ENCODE peak calls at places on chromosomes 3 and 15, in eight cellular contexts. D, F, Z, Y, M, B, J and Q are unnamed samples.

GRCh38 chr3:52714335-52715302 is 8.7 kb downstream of the SPCS1 start:
- DNase-seq in D (no peak), F (no peak), Z (no peak), Y (no peak), M (no peak), B (no peak), J (no peak), Q (no peak)

GRCh38 chr3:22209578-22209977 is 458.6 kb upstream of the ZNF385D start:
- DNase-seq in D (no peak), F (no peak), Z (no peak), Y (no peak), M (no peak), B (no peak), J (no peak), Q (no peak)

GRCh38 chr3:46482632-46483311 is 15.0 kb upstream of the RTP3 start:
- DNase-seq in D (no peak), F (no peak), Z (no peak), Y (peak; percentile 83), M (peak; percentile 24), B (no peak), J (no peak), Q (no peak)

GRCh38 chr3:161567962-161568361 is 71.4 kb downstream of the OTOL1 start:
- DNase-seq in D (no peak), F (no peak), Z (no peak), Y (no peak), M (no peak), B (no peak), J (no peak), Q (no peak)

GRCh38 chr3:18679226-18679625 is 254.1 kb upstream of the SATB1 start:
- DNase-seq in D (no peak), F (no peak), Z (no peak), Y (no peak), M (no peak), B (no peak), J (no peak), Q (no peak)

GRCh38 chr3:195897081-195897852 is 11.1 kb downstream of the TNK2 start:
- DNase-seq in D (peak; percentile 68), F (peak; percentile 79), Z (no peak), Y (peak; percentile 71), M (peak; percentile 88), B (no peak), J (no peak), Q (no peak)

GRCh38 chr3:122942937-122943827 is 84.4 kb downstream of the SEMA5B start:
- DNase-seq in D (peak; percentile 59), F (peak; percentile 72), Z (peak; percentile 13), Y (peak; percentile 63), M (peak; percentile 64), B (peak; percentile 89), J (peak; percentile 36), Q (peak; percentile 87)

GRCh38 chr15:92681141-92681622 is 25.6 kb upstream of the FAM174B start:
- DNase-seq in D (no peak), F (no peak), Z (peak; percentile 21), Y (peak; percentile 95), M (no peak), B (no peak), J (peak; percentile 66), Q (peak; percentile 47)

GRCh38 chr15:51982013-51982769 is 10.6 kb upstream of the LEO1 start:
- DNase-seq in D (no peak), F (peak; percentile 54), Z (no peak), Y (peak; percentile 90), M (peak; percentile 77), B (no peak), J (peak; percentile 32), Q (no peak)

GRCh38 chr3:167694121-167694520 is 40.4 kb upstream of the WDR49 start:
- DNase-seq in D (no peak), F (no peak), Z (no peak), Y (no peak), M (no peak), B (no peak), J (no peak), Q (no peak)

GRCh38 chr3:115659861-115660260 is 36.6 kb downstream of the GAP43 start:
- DNase-seq in D (no peak), F (no peak), Z (no peak), Y (no peak), M (no peak), B (no peak), J (no peak), Q (no peak)

GRCh38 chr15:82064824-82065223 is 19.0 kb upstream of the MEX3B start:
- DNase-seq in D (no peak), F (no peak), Z (no peak), Y (peak; percentile 46), M (no peak), B (no peak), J (no peak), Q (no peak)

GRCh38 chr3:25916286-25916685 is 126.4 kb downstream of the OXSM start:
- DNase-seq in D (no peak), F (no peak), Z (no peak), Y (no peak), M (no peak), B (no peak), J (no peak), Q (no peak)

GRCh38 chr15:58980351-58980939 is 7.0 kb upstream of the RNF111 start:
- DNase-seq in D (no peak), F (no peak), Z (no peak), Y (peak; percentile 64), M (peak; percentile 35), B (no peak), J (no peak), Q (no peak)

GRCh38 chr15:31080618-31081017 is 20.9 kb downstream of the TRPM1 start:
- DNase-seq in D (peak; percentile 68), F (peak; percentile 76), Z (no peak), Y (peak; percentile 76), M (peak; percentile 68), B (peak; percentile 85), J (peak; percentile 19), Q (peak; percentile 72)

GRCh38 chr3:127748754-127749327 is 73.5 kb downstream of the MGLL start:
- DNase-seq in D (no peak), F (no peak), Z (no peak), Y (no peak), M (no peak), B (no peak), J (no peak), Q (no peak)
- TF ChIP-seq CTCF in D (no peak), F (no peak), Z (no peak), Y (no peak), M (no peak), B (no peak), J (no peak), Q (no peak)

GRCh38 chr3:170967682-170968081 is 58.8 kb downstream of the SLC2A2 start:
- DNase-seq in D (no peak), F (no peak), Z (no peak), Y (no peak), M (no peak), B (no peak), J (no peak), Q (no peak)
- H3K27ac ChIP-seq in D (no peak overlapping the region), F (no peak overlapping the region), Z (no peak overlapping the region), Y (no peak overlapping the region), M (no peak overlapping the region), B (no peak overlapping the region), J (no peak overlapping the region), Q (no peak overlapping the region)

DNA sequence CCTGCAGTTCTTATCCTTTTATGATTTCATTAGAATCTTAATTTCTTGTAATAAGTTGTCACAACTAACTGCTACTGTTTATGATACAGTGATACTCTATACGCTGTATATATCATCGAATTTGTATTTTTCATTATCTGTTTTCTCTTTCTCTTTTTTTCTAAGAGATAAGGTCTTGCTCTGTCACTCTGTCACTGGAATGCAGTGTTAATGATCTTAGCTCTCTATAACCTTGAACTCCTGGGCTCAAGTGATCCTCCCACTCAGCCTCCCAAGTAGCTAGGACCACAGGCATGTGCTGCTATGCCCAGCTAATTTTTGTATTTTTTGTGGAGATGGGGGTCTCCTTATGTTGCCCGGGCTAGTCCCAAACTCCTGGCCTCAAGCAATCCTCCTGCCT is 14.8 kb downstream of the APH1B start:
- DNase-seq in D (no peak), F (no peak), Z (no peak), Y (no peak), M (no peak), B (no peak), J (no peak), Q (no peak)
- TF ChIP-seq CTCF in D (no peak), F (no peak), Z (no peak), Y (no peak), M (no peak), B (no peak), J (no peak), Q (no peak)

DNA sequence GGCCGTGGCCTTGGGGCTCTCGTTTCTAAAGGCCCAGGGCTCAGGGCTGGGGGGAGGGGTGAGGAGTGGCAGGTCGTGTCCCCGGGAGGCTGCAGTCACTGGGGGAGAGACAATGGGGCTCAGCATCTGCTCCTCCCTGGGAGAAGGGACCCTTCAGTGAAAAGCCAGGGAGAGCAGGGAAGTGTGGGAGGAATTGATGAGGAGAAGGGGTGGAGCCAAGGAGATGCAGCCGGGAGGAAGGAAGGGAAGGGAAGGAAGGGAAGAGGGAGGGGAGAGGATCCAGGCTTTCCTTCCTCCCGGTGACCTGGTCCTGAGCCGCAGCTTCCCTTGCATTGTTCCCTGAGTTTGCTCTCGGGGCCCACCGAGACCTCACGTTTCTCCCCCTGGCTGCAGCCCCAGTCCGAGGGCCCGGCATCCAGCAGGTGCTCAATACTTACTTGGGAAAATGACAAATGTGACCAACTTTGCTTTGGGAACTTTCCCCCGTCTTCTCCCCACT is 1.4 kb upstream of the ZNF710 start:
- DNase-seq in D (peak; percentile 40), F (no peak), Z (no peak), Y (peak; percentile 32), M (no peak), B (peak; percentile 77), J (no peak), Q (peak; percentile 77)
- H3K27ac ChIP-seq in D (peak overlapping the region; percentile 64), F (peak overlapping the region; percentile 66), Z (peak overlapping the region; percentile 71), Y (no peak overlapping the region), M (peak overlapping the region; percentile 97), B (peak overlapping the region; percentile 89), J (peak overlapping the region; percentile 87), Q (peak overlapping the region; percentile 95)

GRCh38 chr3:139770577-139770976 is 92.8 kb upstream of the NMNAT3 start:
- DNase-seq in D (no peak), F (no peak), Z (no peak), Y (no peak), M (no peak), B (no peak), J (no peak), Q (no peak)
- TF ChIP-seq CTCF in D (no peak), F (no peak), Z (no peak), Y (no peak), M (no peak), B (no peak), J (no peak), Q (no peak)

DNA sequence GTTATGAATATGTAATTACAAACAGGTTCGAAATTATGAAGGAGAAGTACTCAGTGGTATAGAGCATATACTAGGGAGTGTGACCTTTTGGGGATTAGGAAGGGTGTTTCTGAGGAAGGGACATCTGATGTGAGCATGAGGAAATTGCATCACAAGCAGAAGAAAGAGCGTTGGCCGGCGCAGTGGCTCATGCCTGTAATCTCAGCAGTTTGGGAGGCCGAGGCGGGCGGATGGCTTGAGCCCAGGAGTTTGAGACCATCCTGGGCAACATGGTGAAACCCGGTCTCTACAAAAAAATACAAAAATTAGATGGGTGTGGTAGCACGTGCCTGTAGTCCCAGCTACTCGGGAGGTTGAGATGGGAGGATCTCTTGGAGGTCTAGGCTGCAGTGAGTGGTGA is 6.9 kb downstream of the CMTM7 start:
- DNase-seq in D (no peak), F (peak; percentile 63), Z (no peak), Y (peak; percentile 51), M (no peak), B (peak; percentile 74), J (no peak), Q (no peak)
- H3K27ac ChIP-seq in D (no peak overlapping the region), F (no peak overlapping the region), Z (no peak overlapping the region), Y (no peak overlapping the region), M (no peak overlapping the region), B (no peak overlapping the region), J (no peak overlapping the region), Q (no peak overlapping the region)